ENCODE peak calls at places on chromosomes 1 and 21, in eight cellular contexts. One of them, this sample, is unnamed.

GRCh38 chr1:41155105-41155504 is 87.0 kb downstream of the SCMH1 start:
- DNase-seq in NB4: no peak
- DNase-seq in esophagus muscularis mucosa: no peak
- DNase-seq in suprapubic skin: no peak
- DNase-seq in IMR-90: no peak
- DNase-seq in breast epithelium: no peak
- DNase-seq in lower leg skin: no peak
- DNase-seq in Peyer's patch: no peak
- DNase-seq in this sample: no peak

GRCh38 chr1:43868741-43869067 is 64.9 kb upstream of the ARTN start:
- DNase-seq in IMR-90: peak
- DNase-seq in suprapubic skin: no peak
- DNase-seq in lower leg skin: no peak
- DNase-seq in Peyer's patch: no peak
- DNase-seq in breast epithelium: no peak
- DNase-seq in NB4: no peak
- DNase-seq in esophagus muscularis mucosa: no peak
- DNase-seq in this sample: no peak

GRCh38 chr1:36224537-36225297 is 474 bp downstream of the THRAP3 start:
- DNase-seq in Peyer's patch: no peak
- DNase-seq in breast epithelium: peak
- DNase-seq in suprapubic skin: peak
- DNase-seq in lower leg skin: peak
- DNase-seq in esophagus muscularis mucosa: peak
- DNase-seq in IMR-90: peak
- DNase-seq in NB4: no peak
- DNase-seq in this sample: peak

GRCh38 chr1:62052946-62053345 is 141.7 kb upstream of the L1TD1 start:
- DNase-seq in suprapubic skin: no peak
- DNase-seq in Peyer's patch: no peak
- DNase-seq in IMR-90: no peak
- DNase-seq in NB4: no peak
- DNase-seq in esophagus muscularis mucosa: no peak
- DNase-seq in lower leg skin: no peak
- DNase-seq in breast epithelium: no peak
- DNase-seq in this sample: no peak

GRCh38 chr1:89986020-89986419 is 8.9 kb upstream of the ZNF326 start:
- DNase-seq in breast epithelium: no peak
- DNase-seq in suprapubic skin: no peak
- DNase-seq in IMR-90: no peak
- DNase-seq in Peyer's patch: no peak
- DNase-seq in esophagus muscularis mucosa: no peak
- DNase-seq in lower leg skin: no peak
- DNase-seq in NB4: no peak
- DNase-seq in this sample: no peak

GRCh38 chr1:175232335-175232734 is 39.8 kb upstream of the KIAA0040 start:
- DNase-seq in esophagus muscularis mucosa: peak
- DNase-seq in lower leg skin: no peak
- DNase-seq in NB4: no peak
- DNase-seq in breast epithelium: no peak
- DNase-seq in IMR-90: no peak
- DNase-seq in suprapubic skin: no peak
- DNase-seq in Peyer's patch: no peak
- DNase-seq in this sample: peak

GRCh38 chr1:2546515-2547209 is 9.5 kb upstream of the TNFRSF14 start:
- DNase-seq in suprapubic skin: peak
- DNase-seq in NB4: peak
- DNase-seq in Peyer's patch: peak
- DNase-seq in IMR-90: peak
- DNase-seq in lower leg skin: peak
- DNase-seq in breast epithelium: peak
- DNase-seq in esophagus muscularis mucosa: peak
- DNase-seq in this sample: peak

GRCh38 chr1:223844521-223844961 is 1.2 kb downstream of the TP53BP2 start:
- DNase-seq in NB4: no peak
- DNase-seq in IMR-90: no peak
- DNase-seq in lower leg skin: no peak
- DNase-seq in breast epithelium: no peak
- DNase-seq in suprapubic skin: no peak
- DNase-seq in esophagus muscularis mucosa: no peak
- DNase-seq in Peyer's patch: no peak
- DNase-seq in this sample: no peak

GRCh38 chr1:4851666-4852065 is 197.3 kb downstream of the AJAP1 start:
- DNase-seq in esophagus muscularis mucosa: no peak
- DNase-seq in NB4: no peak
- DNase-seq in Peyer's patch: no peak
- DNase-seq in lower leg skin: no peak
- DNase-seq in suprapubic skin: no peak
- DNase-seq in breast epithelium: no peak
- DNase-seq in IMR-90: no peak
- DNase-seq in this sample: peak

GRCh38 chr1:39370602-39371001 is 120.8 kb upstream of the BMP8A start:
- DNase-seq in lower leg skin: no peak
- DNase-seq in breast epithelium: no peak
- DNase-seq in IMR-90: no peak
- DNase-seq in NB4: no peak
- DNase-seq in suprapubic skin: no peak
- DNase-seq in Peyer's patch: no peak
- DNase-seq in esophagus muscularis mucosa: no peak
- DNase-seq in this sample: no peak

GRCh38 chr1:63074321-63074720 is 248.0 kb upstream of the FOXD3 start:
- DNase-seq in NB4: no peak
- DNase-seq in esophagus muscularis mucosa: no peak
- DNase-seq in lower leg skin: no peak
- DNase-seq in Peyer's patch: no peak
- DNase-seq in breast epithelium: no peak
- DNase-seq in suprapubic skin: no peak
- DNase-seq in IMR-90: no peak
- DNase-seq in this sample: no peak

GRCh38 chr1:245996806-245997205 is 510.3 kb downstream of the SMYD3 start:
- DNase-seq in suprapubic skin: no peak
- DNase-seq in lower leg skin: no peak
- DNase-seq in NB4: no peak
- DNase-seq in IMR-90: no peak
- DNase-seq in esophagus muscularis mucosa: no peak
- DNase-seq in breast epithelium: no peak
- DNase-seq in Peyer's patch: no peak
- DNase-seq in this sample: no peak

GRCh38 chr1:11568687-11569086 is 85.5 kb downstream of the FBXO2 start:
- DNase-seq in esophagus muscularis mucosa: no peak
- DNase-seq in NB4: no peak
- DNase-seq in Peyer's patch: no peak
- DNase-seq in IMR-90: no peak
- DNase-seq in breast epithelium: no peak
- DNase-seq in lower leg skin: no peak
- DNase-seq in suprapubic skin: no peak
- DNase-seq in this sample: no peak

GRCh38 chr1:168348146-168348709 is 67.6 kb downstream of the TBX19 start:
- DNase-seq in lower leg skin: no peak
- DNase-seq in NB4: peak
- DNase-seq in IMR-90: no peak
- DNase-seq in Peyer's patch: no peak
- DNase-seq in breast epithelium: no peak
- DNase-seq in esophagus muscularis mucosa: no peak
- DNase-seq in suprapubic skin: no peak
- DNase-seq in this sample: no peak
- H3K4me3 ChIP-seq in lower leg skin: no peak
- H3K4me3 ChIP-seq in NB4: peak
- H3K4me3 ChIP-seq in IMR-90: peak
- H3K4me3 ChIP-seq in Peyer's patch: peak
- H3K4me3 ChIP-seq in breast epithelium: peak
- H3K4me3 ChIP-seq in esophagus muscularis mucosa: peak
- H3K4me3 ChIP-seq in suprapubic skin: peak
- H3K4me3 ChIP-seq in this sample: peak

GRCh38 chr1:100710881-100711660 is 8.5 kb upstream of the VCAM1 start:
- DNase-seq in lower leg skin: no peak
- DNase-seq in NB4: peak
- DNase-seq in Peyer's patch: no peak
- DNase-seq in IMR-90: peak
- DNase-seq in breast epithelium: no peak
- DNase-seq in suprapubic skin: no peak
- DNase-seq in esophagus muscularis mucosa: no peak
- DNase-seq in this sample: no peak

GRCh38 chr1:100717218-100717617 is 2.3 kb upstream of the VCAM1 start:
- DNase-seq in breast epithelium: no peak
- DNase-seq in suprapubic skin: no peak
- DNase-seq in lower leg skin: no peak
- DNase-seq in esophagus muscularis mucosa: no peak
- DNase-seq in IMR-90: no peak
- DNase-seq in NB4: no peak
- DNase-seq in Peyer's patch: no peak
- DNase-seq in this sample: no peak

GRCh38 chr1:100718581-100718980 is 961 bp upstream of the VCAM1 start:
- DNase-seq in esophagus muscularis mucosa: no peak
- DNase-seq in suprapubic skin: no peak
- DNase-seq in breast epithelium: no peak
- DNase-seq in NB4: peak
- DNase-seq in IMR-90: no peak
- DNase-seq in Peyer's patch: no peak
- DNase-seq in lower leg skin: no peak
- DNase-seq in this sample: no peak

GRCh38 chr1:100713636-100714035 is 5.9 kb upstream of the VCAM1 start:
- DNase-seq in NB4: no peak
- DNase-seq in suprapubic skin: no peak
- DNase-seq in Peyer's patch: no peak
- DNase-seq in IMR-90: no peak
- DNase-seq in lower leg skin: no peak
- DNase-seq in breast epithelium: no peak
- DNase-seq in esophagus muscularis mucosa: no peak
- DNase-seq in this sample: no peak

GRCh38 chr1:100714599-100714998 is 4.9 kb upstream of the VCAM1 start:
- DNase-seq in suprapubic skin: no peak
- DNase-seq in IMR-90: no peak
- DNase-seq in Peyer's patch: no peak
- DNase-seq in esophagus muscularis mucosa: no peak
- DNase-seq in breast epithelium: no peak
- DNase-seq in lower leg skin: no peak
- DNase-seq in NB4: no peak
- DNase-seq in this sample: no peak
- TF ChIP-seq POLR2A in suprapubic skin: no peak
- TF ChIP-seq POLR2A in IMR-90: no peak
- TF ChIP-seq POLR2A in Peyer's patch: no peak
- TF ChIP-seq POLR2A in esophagus muscularis mucosa: no peak
- TF ChIP-seq POLR2A in breast epithelium: no peak
- TF ChIP-seq POLR2A in lower leg skin: no peak
- TF ChIP-seq POLR2A in NB4: no peak
- TF ChIP-seq POLR2A in this sample: no peak

GRCh38 chr1:6757719-6758435 is 27.4 kb upstream of the CAMTA1 start:
- DNase-seq in NB4: no peak
- DNase-seq in esophagus muscularis mucosa: no peak
- DNase-seq in lower leg skin: no peak
- DNase-seq in Peyer's patch: no peak
- DNase-seq in IMR-90: no peak
- DNase-seq in breast epithelium: no peak
- DNase-seq in suprapubic skin: no peak
- DNase-seq in this sample: no peak
- TF ChIP-seq CTCF in NB4: no peak
- TF ChIP-seq CTCF in esophagus muscularis mucosa: no peak
- TF ChIP-seq CTCF in lower leg skin: no peak
- TF ChIP-seq CTCF in Peyer's patch: no peak
- TF ChIP-seq CTCF in IMR-90: no peak
- TF ChIP-seq CTCF in breast epithelium: no peak
- TF ChIP-seq CTCF in suprapubic skin: no peak
- TF ChIP-seq CTCF in this sample: no peak

GRCh38 chr21:14916676-14917141 is 148.1 kb downstream of the NRIP1 start:
- DNase-seq in NB4: no peak
- DNase-seq in lower leg skin: no peak
- DNase-seq in esophagus muscularis mucosa: no peak
- DNase-seq in IMR-90: peak
- DNase-seq in breast epithelium: no peak
- DNase-seq in suprapubic skin: no peak
- DNase-seq in Peyer's patch: no peak
- DNase-seq in this sample: no peak
- H3K4me3 ChIP-seq in NB4: no peak
- H3K4me3 ChIP-seq in lower leg skin: no peak
- H3K4me3 ChIP-seq in esophagus muscularis mucosa: no peak
- H3K4me3 ChIP-seq in IMR-90: no peak
- H3K4me3 ChIP-seq in breast epithelium: no peak
- H3K4me3 ChIP-seq in suprapubic skin: no peak
- H3K4me3 ChIP-seq in Peyer's patch: no peak
- H3K4me3 ChIP-seq in this sample: no peak

GRCh38 chr1:183040600-183040999 is 17.4 kb downstream of the LAMC1 start:
- DNase-seq in IMR-90: no peak
- DNase-seq in suprapubic skin: no peak
- DNase-seq in breast epithelium: no peak
- DNase-seq in lower leg skin: no peak
- DNase-seq in NB4: no peak
- DNase-seq in Peyer's patch: no peak
- DNase-seq in esophagus muscularis mucosa: no peak
- DNase-seq in this sample: no peak
- TF ChIP-seq POLR2A in IMR-90: no peak
- TF ChIP-seq POLR2A in suprapubic skin: no peak
- TF ChIP-seq POLR2A in breast epithelium: no peak
- TF ChIP-seq POLR2A in lower leg skin: no peak
- TF ChIP-seq POLR2A in NB4: no peak
- TF ChIP-seq POLR2A in Peyer's patch: no peak
- TF ChIP-seq POLR2A in esophagus muscularis mucosa: no peak
- TF ChIP-seq POLR2A in this sample: no peak